ENCODE peak calls at places on chromosomes 2 and 18, in seven cellular contexts. T is sciatic nerve, J is AG04450, H is NCI-H2081, Z is H9, P is tibial artery, F is endothelial cell. C is an unnamed sample.
A peak's percentile ranks its signal among the peaks of the same experiment; 100 is the strongest.

GRCh38 chr2:150371066-150371812 is 116.2 kb downstream of the RND3 start:
- DNase-seq in P (no peak), T (no peak), H (no peak), F (no peak), J (no peak), Z (no peak), C (no peak)

GRCh38 chr18:62435435-62436031 is 87.3 kb upstream of the ZCCHC2 start:
- DNase-seq in T (no peak), F (no peak), J (no peak), P (no peak), H (no peak), Z (no peak), C (no peak)

GRCh38 chr18:8803063-8803795 is 97.9 kb downstream of the MTCL1 start:
- DNase-seq in T (no peak), P (no peak), J (no peak), Z (no peak), F (no peak), H (no peak), C (no peak)

GRCh38 chr2:32427672-32428622 is 71.1 kb downstream of the BIRC6 start:
- DNase-seq in Z (no peak), H (peak; percentile 65), F (no peak), T (no peak), P (no peak), J (no peak), C (no peak)

GRCh38 chr2:227608469-227609338 is 5.9 kb downstream of the SCYGR3 start:
- DNase-seq in F (no peak), Z (no peak), H (no peak), J (no peak), P (no peak), T (no peak), C (peak; percentile 51)

GRCh38 chr2:20145497-20146193 is 79.3 kb downstream of the SDC1 start:
- DNase-seq in J (no peak), H (no peak), T (no peak), P (no peak), F (no peak), Z (no peak), C (no peak)

GRCh38 chr2:164879901-164880535 is 38.4 kb upstream of the COBLL1 start:
- DNase-seq in P (no peak), H (no peak), T (no peak), F (no peak), J (no peak), Z (no peak), C (no peak)

GRCh38 chr18:13614701-13615288 is 111.6 kb downstream of the FAM210A start:
- DNase-seq in J (no peak), H (no peak), F (no peak), T (no peak), P (no peak), Z (no peak), C (no peak)

GRCh38 chr18:42436366-42436765 is 481.3 kb downstream of the PIK3C3 start:
- DNase-seq in P (no peak), H (no peak), F (no peak), J (no peak), Z (no peak), T (no peak), C (no peak)

GRCh38 chr18:77304263-77304662 is 54.6 kb downstream of the GALR1 start:
- DNase-seq in T (no peak), F (no peak), P (no peak), H (no peak), Z (no peak), J (no peak), C (no peak)

GRCh38 chr2:64931536-64932326 is 57.5 kb upstream of the SLC1A4 start:
- DNase-seq in P (no peak), F (no peak), H (no peak), J (no peak), T (no peak), Z (no peak), C (no peak)

GRCh38 chr18:79199691-79200374 is 130.6 kb downstream of the ATP9B start:
- DNase-seq in F (no peak), P (no peak), J (no peak), H (no peak), Z (no peak), T (no peak), C (no peak)

GRCh38 chr2:219430633-219431615 is 3.7 kb upstream of the SPEG start:
- DNase-seq in H (peak; percentile 35), P (peak; percentile 23), Z (peak; percentile 62), F (no peak), J (no peak), T (no peak), C (no peak)

GRCh38 chr2:197795277-197795676 is 9.1 kb upstream of the PLCL1 start:
- DNase-seq in J (no peak), H (no peak), T (no peak), P (no peak), F (no peak), Z (no peak), C (no peak)

GRCh38 chr2:101330253-101330921 is 21.9 kb upstream of the RNF149 start:
- DNase-seq in J (no peak), F (peak; percentile 42), Z (peak; percentile 81), T (peak; percentile 74), H (no peak), P (no peak), C (no peak)

GRCh38 chr18:54217624-54218023 is 6.8 kb downstream of the MBD2 start:
- DNase-seq in H (no peak), P (no peak), T (no peak), J (no peak), F (no peak), Z (no peak), C (no peak)

GRCh38 chr18:59900222-59901128 is 679 bp downstream of the PMAIP1 start:
- DNase-seq in J (no peak), H (peak; percentile 37), P (no peak), F (peak; percentile 28), T (no peak), Z (peak; percentile 62), C (no peak)

GRCh38 chr2:141329949-141330348 is 800.9 kb downstream of the LRP1B start:
- DNase-seq in F (no peak), P (no peak), J (peak; percentile 33), H (no peak), Z (no peak), T (no peak), C (no peak)

GRCh38 chr18:9062418-9062751 is 40.1 kb upstream of the NDUFV2 start:
- DNase-seq in Z (no peak), T (no peak), F (no peak), P (no peak), H (no peak), J (no peak), C (no peak)

GRCh38 chr18:75110846-75111415 is 98.0 kb downstream of the PTGR3 start:
- DNase-seq in T (no peak), F (peak; percentile 2), H (no peak), J (no peak), Z (no peak), P (no peak), C (peak; percentile 67)

GRCh38 chr2:5007596-5007995 is 684.6 kb upstream of the SOX11 start:
- DNase-seq in Z (no peak), F (no peak), T (no peak), H (no peak), J (no peak), P (no peak), C (no peak)

C was measured in mesenteric fat pad.